ENCODE peak calls at places on chromosomes 12 and 14, in five cellular contexts. G is AG04449, Y is body of pancreas, I is left ventricle myocardium inferior, F is A549. O is an unnamed sample.

GRCh38 chr12:51270847-51271518 is 768 bp upstream of the SMAGP start:
- DNase-seq in I (no peak), G (peak), F (peak), Y (peak), O (no peak)

GRCh38 chr14:22887260-22887989 is 4.4 kb downstream of the REM2 start:
- DNase-seq in F (peak), I (no peak), Y (peak), G (no peak), O (no peak)

GRCh38 chr12:65389436-65389835 is 111.0 kb downstream of the MSRB3 start:
- DNase-seq in G (no peak), Y (no peak), I (no peak), F (no peak), O (no peak)

GRCh38 chr12:31492599-31493196 is 98.2 kb downstream of the DENND5B start:
- DNase-seq in Y (no peak), F (no peak), G (no peak), I (no peak), O (no peak)

GRCh38 chr12:103462675-103463074 is 33.1 kb downstream of the C12orf42 start:
- DNase-seq in G (no peak), Y (no peak), F (no peak), I (no peak), O (no peak)

GRCh38 chr12:98578392-98578791 is 15.1 kb upstream of the SLC25A3 start:
- DNase-seq in Y (no peak), I (no peak), G (no peak), F (no peak), O (no peak)

GRCh38 chr14:95519699-95520098 is 3.2 kb upstream of the SYNE3 start:
- DNase-seq in F (no peak), I (peak), G (no peak), Y (peak), O (peak)

GRCh38 chr12:124531281-124531745 is 36.1 kb downstream of the NCOR2 start:
- DNase-seq in G (no peak), Y (no peak), I (no peak), F (no peak), O (peak)

GRCh38 chr12:122064780-122065588 is 13.6 kb upstream of the MLXIP start:
- DNase-seq in G (no peak), I (peak), Y (peak), F (no peak), O (peak)

GRCh38 chr12:92244036-92244435 is 98.4 kb upstream of the BTG1 start:
- DNase-seq in G (no peak), F (no peak), I (no peak), Y (peak), O (no peak)

GRCh38 chr14:105153331-105153731 is 15.2 kb downstream of the JAG2 start:
- DNase-seq in F (no peak), I (peak), Y (no peak), G (no peak), O (peak)

GRCh38 chr14:33871394-33871793 is 79.5 kb downstream of the EGLN3 start:
- DNase-seq in F (no peak), I (no peak), Y (no peak), G (no peak), O (no peak)

GRCh38 chr12:12684375-12685106 is 11.4 kb downstream of the GPR19 start:
- DNase-seq in Y (peak), G (no peak), F (no peak), I (no peak), O (peak)

GRCh38 chr12:108240027-108240785 is 98.9 kb downstream of the CMKLR1 start:
- DNase-seq in I (no peak), Y (no peak), G (no peak), F (no peak), O (no peak)

GRCh38 chr14:97379091-97379531 is 581.9 kb downstream of the VRK1 start:
- DNase-seq in G (no peak), Y (no peak), F (no peak), I (no peak), O (no peak)

GRCh38 chr12:21657336-21658077 is at the start of gene LDHB:
- DNase-seq in G (peak), F (peak), Y (peak), I (peak), O (peak)

GRCh38 chr12:124884587-124885438 is 21.1 kb upstream of the SCARB1 start:
- DNase-seq in Y (peak), F (no peak), G (no peak), I (no peak), O (no peak)

GRCh38 chr12:52495385-52495784 is 2.3 kb upstream of the KRT6A start:
- DNase-seq in I (no peak), F (peak), Y (no peak), G (no peak), O (no peak)

GRCh38 chr12:51827925-51828818 is 20.3 kb downstream of the FIGNL2 start:
- DNase-seq in G (no peak), F (no peak), I (no peak), Y (no peak), O (no peak)

GRCh38 chr14:65332141-65332871 is 80.2 kb upstream of the FUT8 start:
- DNase-seq in Y (no peak), I (no peak), F (no peak), G (no peak), O (no peak)

GRCh38 chr12:6110006-6110405 is 14.5 kb downstream of the VWF start:
- DNase-seq in Y (no peak), I (no peak), F (no peak), G (no peak), O (no peak)

GRCh38 chr12:102811125-102811737 is 105.8 kb downstream of the PAH start:
- DNase-seq in G (no peak), Y (peak), I (no peak), F (peak), O (no peak)

GRCh38 chr12:109504068-109504467 is 26.6 kb downstream of the UBE3B start:
- DNase-seq in Y (no peak), F (no peak), I (no peak), G (no peak), O (no peak)

GRCh38 chr14:99554184-99554583 is 49.8 kb downstream of the CCDC85C start:
- DNase-seq in I (peak), G (no peak), F (no peak), Y (peak), O (no peak)

GRCh38 chr12:125340791-125341190 is 275.6 kb downstream of the AACS start:
- DNase-seq in G (peak), I (peak), F (no peak), Y (peak), O (no peak)

GRCh38 chr12:46944104-46944503 is 118.3 kb upstream of the SLC38A4 start:
- DNase-seq in G (no peak), I (no peak), F (no peak), Y (peak), O (no peak)

GRCh38 chr12:75877588-75878381 is 153.8 kb downstream of the PHLDA1 start:
- DNase-seq in I (no peak), Y (peak), F (no peak), G (no peak), O (no peak)

GRCh38 chr12:20210795-20211194 is 157.5 kb upstream of the PDE3A start:
- DNase-seq in F (no peak), I (no peak), Y (no peak), G (no peak), O (no peak)

GRCh38 chr12:25322918-25323773 is 72.4 kb upstream of the KRAS start:
- DNase-seq in I (no peak), G (no peak), F (no peak), Y (no peak), O (no peak)

GRCh38 chr12:110906985-110907384 is 13.4 kb downstream of the MYL2 start:
- DNase-seq in F (no peak), G (no peak), Y (no peak), I (no peak), O (no peak)

GRCh38 chr12:82625523-82625922 is 61.2 kb upstream of the TMTC2 start:
- DNase-seq in I (no peak), F (no peak), Y (no peak), G (no peak), O (no peak)

GRCh38 chr12:82627799-82628198 is 58.9 kb upstream of the TMTC2 start:
- DNase-seq in G (no peak), I (no peak), F (peak), Y (no peak), O (no peak)
- TF ChIP-seq CTCF in G (no peak), I (no peak), F (peak), Y (peak), O (peak)

GRCh38 chr12:45121224-45121623 is 70.3 kb upstream of the DBX2 start:
- DNase-seq in F (no peak), G (no peak), I (no peak), Y (no peak), O (no peak)
- TF ChIP-seq CTCF in F (no peak), G (no peak), I (no peak), Y (no peak), O (no peak)

GRCh38 chr14:29928342-29928640 is 644 bp upstream of the PRKD1 start:
- DNase-seq in F (no peak), G (no peak), I (no peak), Y (no peak), O (no peak)

GRCh38 chr14:29926701-29927595 is 699 bp downstream of the PRKD1 start:
- DNase-seq in Y (peak), G (no peak), I (peak), F (peak), O (peak)

GRCh38 chr14:29925736-29926135 is 1.9 kb downstream of the PRKD1 start:
- DNase-seq in Y (no peak), G (no peak), F (no peak), I (no peak), O (no peak)

GRCh38 chr14:29926228-29926627 is 1.4 kb downstream of the PRKD1 start:
- DNase-seq in G (no peak), I (no peak), Y (no peak), F (no peak), O (no peak)

DNA sequence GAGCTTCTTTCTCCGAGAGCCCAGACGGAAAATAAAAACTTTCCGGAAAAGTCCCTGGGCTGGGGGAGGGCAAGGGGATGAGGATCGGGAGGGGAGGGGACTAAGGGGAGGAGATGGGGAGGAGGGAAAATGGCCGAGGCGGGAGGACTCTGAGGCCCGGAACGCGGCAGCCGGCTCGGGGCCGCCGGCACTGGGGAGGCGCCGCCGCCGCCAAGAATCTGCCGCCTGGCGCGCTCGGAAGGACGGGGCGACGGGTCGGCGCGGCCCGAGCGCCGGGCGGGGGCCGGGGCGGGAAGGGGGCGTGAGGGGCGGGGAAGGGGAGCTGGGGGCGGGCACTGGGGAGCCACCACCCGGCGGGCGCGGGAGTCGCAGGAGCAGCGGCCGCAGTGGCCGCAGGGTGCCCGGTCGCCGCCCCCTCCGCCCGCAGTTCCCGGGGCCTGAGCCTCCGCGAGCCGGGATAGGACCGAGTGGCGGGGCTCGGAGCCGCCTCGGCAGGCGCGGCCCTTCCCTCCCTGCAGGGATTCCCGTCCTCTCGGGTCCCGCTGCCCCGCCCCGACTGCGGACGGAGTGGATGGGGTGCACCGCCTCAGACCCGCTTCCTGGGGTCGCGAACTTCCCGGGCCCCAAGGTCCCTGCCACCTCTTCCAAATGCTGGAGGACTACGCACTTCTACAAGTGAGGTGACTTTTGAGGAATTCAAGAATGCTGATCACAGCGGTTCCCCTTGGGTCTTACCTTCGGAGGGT is at the start of gene PRKD1:
- DNase-seq in Y (peak), I (peak), G (no peak), F (peak), O (peak)
- TF ChIP-seq CTCF in Y (peak), I (peak), G (peak), F (no peak), O (peak)

GRCh38 chr12:68975811-68976210 is 42.8 kb upstream of the CPM start:
- DNase-seq in I (no peak), G (no peak), F (no peak), Y (no peak), O (no peak)

GRCh38 chr12:68978678-68979077 is 45.7 kb upstream of the CPM start:
- DNase-seq in I (no peak), G (no peak), F (no peak), Y (no peak), O (no peak)

GRCh38 chr12:68976304-68976915 is 43.4 kb upstream of the CPM start:
- DNase-seq in F (no peak), Y (no peak), G (no peak), I (no peak), O (no peak)

GRCh38 chr12:68977335-68977734 is 44.4 kb upstream of the CPM start:
- DNase-seq in I (no peak), Y (no peak), G (no peak), F (no peak), O (no peak)

DNA sequence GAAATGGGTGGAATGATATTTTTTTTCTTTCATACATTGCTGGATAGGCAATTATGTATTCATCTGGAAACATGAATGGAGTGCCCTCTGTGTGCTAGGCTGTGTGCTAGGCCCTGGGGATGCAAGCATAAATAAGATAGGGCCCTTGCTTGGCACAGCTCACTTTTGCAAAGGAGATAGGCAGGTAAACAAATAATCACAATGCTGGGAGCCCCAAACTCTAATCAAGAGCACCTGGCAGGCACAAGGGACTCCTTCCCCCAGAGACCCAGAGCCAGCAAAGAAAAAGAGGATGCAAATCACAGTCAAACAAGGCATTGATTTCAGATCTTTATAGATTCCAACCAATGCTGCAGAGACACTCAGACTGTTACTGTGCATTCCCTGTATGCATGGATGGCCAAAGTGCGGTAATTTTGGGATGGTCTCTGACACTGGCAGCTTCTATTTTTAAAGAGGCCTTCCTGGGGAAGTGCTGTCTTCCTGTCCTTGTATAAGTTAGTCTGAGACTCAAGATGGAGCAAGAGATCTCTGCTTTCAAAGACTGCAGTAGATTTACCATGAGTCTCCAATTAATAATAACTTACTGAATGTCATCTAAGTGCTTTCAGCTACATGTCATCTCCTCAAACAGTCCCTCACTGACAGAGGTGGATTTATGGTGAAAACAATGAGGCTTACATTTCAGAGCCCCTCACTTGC is 45.1 kb upstream of the CPM start:
- DNase-seq in I (no peak), Y (no peak), F (no peak), G (no peak), O (no peak)
- TF ChIP-seq CTCF in I (no peak), Y (no peak), F (no peak), G (no peak), O (no peak)

DNA sequence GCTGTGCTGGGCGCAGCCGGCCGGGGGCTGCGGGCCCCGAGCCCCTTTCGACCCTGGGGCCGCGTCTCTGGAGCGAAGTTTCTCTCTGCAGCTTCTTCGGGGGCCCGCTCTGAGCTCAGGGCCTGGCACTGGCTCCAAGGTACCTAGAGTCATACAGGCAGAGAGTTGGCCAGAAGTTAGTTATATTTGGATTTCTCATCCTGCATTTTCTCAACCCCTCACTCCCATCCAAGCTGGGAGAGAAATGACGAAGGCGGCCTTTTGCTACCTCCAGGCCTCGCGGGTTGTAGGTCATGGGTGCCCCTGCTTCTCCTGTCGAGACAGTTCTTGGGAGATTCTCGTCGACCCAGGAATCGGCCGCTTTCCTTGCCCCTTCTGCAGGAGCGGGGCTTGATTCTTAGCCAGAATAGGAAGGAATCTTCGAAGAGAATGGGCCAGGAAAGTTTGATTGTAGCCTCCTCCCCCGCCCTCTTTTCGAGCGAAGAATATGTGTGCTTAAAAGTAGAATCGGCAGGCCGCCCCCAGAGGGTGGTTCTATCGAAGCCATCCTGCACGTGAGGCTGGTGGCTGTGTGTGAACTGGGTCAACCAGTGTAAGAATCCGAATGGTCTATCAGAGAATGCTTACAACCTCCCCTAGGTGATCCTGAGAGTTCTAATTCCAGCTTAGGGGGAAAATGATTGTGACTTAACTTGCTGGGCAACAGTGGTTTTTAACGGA is 781 bp downstream of the MLEC start:
- DNase-seq in G (no peak), Y (peak), I (no peak), F (no peak), O (no peak)
- TF ChIP-seq CTCF in G (no peak), Y (no peak), I (no peak), F (no peak), O (no peak)

GRCh38 chr14:56555921-56556570 is 23.6 kb upstream of the TMEM260 start:
- DNase-seq in I (no peak), G (no peak), Y (no peak), F (peak), O (no peak)
- TF ChIP-seq CTCF in I (peak), G (peak), Y (peak), F (peak), O (peak)

DNA sequence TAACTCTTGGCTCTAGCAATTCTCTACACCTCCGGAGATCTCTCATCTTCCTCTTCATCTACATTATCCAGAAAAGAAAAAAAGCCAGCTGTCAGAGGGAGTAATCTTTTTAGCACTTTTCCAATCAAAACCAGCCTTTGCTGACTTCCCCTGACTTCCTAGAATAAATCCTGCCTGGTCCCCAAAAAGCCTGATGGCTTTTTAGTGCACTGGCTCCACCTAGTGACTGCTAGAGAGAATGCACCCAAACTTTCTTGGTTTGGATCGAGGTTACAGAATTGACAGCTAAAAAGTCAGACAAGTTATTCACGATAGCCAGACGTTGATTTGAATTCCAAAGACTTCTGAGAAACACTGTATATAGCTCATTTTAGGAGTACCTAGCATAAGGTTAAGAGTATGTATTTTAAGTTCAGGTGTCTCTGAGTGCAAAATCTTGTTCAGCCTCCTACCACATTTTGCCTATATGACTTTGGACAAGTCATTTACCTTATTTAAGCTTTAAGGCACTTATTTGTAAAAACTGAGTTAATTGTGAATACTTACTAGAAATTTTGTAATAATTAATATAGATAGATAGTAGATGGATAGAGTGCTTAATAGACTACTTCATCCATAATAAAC is 185.7 kb upstream of the GRIN2B start:
- DNase-seq in Y (peak), F (peak), G (no peak), I (no peak), O (no peak)
- TF ChIP-seq CTCF in Y (peak), F (peak), G (peak), I (peak), O (peak)